ENCODE peak calls at places on chromosomes 1 and 21, in four cellular contexts. P is HS-27A; L is mammary epithelial cell; F is activated CD4-positive, CD25-positive, alpha-beta regulatory T cell. B is an unnamed sample.

GRCh38 chr1:189405419-189405818 is 1072.2 kb downstream of the BRINP3 start:
- DNase-seq in F (no peak), L (no peak), P (no peak), B (no peak)

GRCh38 chr1:1753607-1754005 is 24.7 kb downstream of the NADK start:
- DNase-seq in L (no peak), F (no peak), P (no peak), B (no peak)

GRCh38 chr1:231315887-231316286 is 21.8 kb downstream of the EXOC8 start:
- DNase-seq in P (no peak), F (peak), L (peak), B (peak)

GRCh38 chr1:205488074-205488723 is 16.3 kb upstream of the CDK18 start:
- DNase-seq in P (no peak), F (no peak), L (peak), B (no peak)

GRCh38 chr1:31663622-31664452 is 19.2 kb upstream of the PEF1 start:
- DNase-seq in L (no peak), F (peak), P (no peak), B (peak)

GRCh38 chr1:78840447-78841251 is 165.9 kb downstream of the ADGRL4 start:
- DNase-seq in L (peak), P (peak), F (no peak), B (no peak)

GRCh38 chr1:167714098-167714850 is 7.5 kb upstream of the MPZL1 start:
- DNase-seq in L (peak), P (peak), F (peak), B (peak)

GRCh38 chr1:172638885-172639831 is 19.7 kb upstream of the FASLG start:
- DNase-seq in L (peak), F (peak), P (peak), B (peak)

GRCh38 chr1:204858381-204858821 is 12.3 kb upstream of the NFASC start:
- DNase-seq in L (no peak), P (no peak), F (no peak), B (no peak)

GRCh38 chr1:9985001-9985400 is 12.0 kb upstream of the RBP7 start:
- DNase-seq in L (no peak), P (no peak), F (no peak), B (no peak)

GRCh38 chr21:29215709-29216108 is 83.0 kb upstream of the BACH1 start:
- DNase-seq in L (no peak), P (no peak), F (no peak), B (no peak)

GRCh38 chr1:172909606-172910326 is 141.0 kb downstream of the TNFSF18 start:
- DNase-seq in F (no peak), P (no peak), L (peak), B (no peak)

GRCh38 chr21:29084372-29084771 is 10.9 kb upstream of the CCT8 start:
- DNase-seq in F (no peak), P (no peak), L (no peak), B (no peak)

GRCh38 chr1:26959722-26960624 is at the start of gene KDF1:
- DNase-seq in P (no peak), L (peak), F (peak), B (peak)

GRCh38 chr1:45769261-45769932 is 18.9 kb upstream of the IPP start:
- DNase-seq in F (no peak), P (no peak), L (peak), B (no peak)

GRCh38 chr21:26918318-26919065 is 48.4 kb downstream of the ADAMTS5 start:
- DNase-seq in F (no peak), P (peak), L (no peak), B (no peak)

GRCh38 chr1:75845576-75845975 is 48.9 kb downstream of the MSH4 start:
- DNase-seq in L (no peak), P (no peak), F (no peak), B (no peak)

GRCh38 chr1:42784946-42785693 is at the start of gene TMEM269:
- DNase-seq in F (peak), L (no peak), P (no peak), B (peak)

GRCh38 chr1:203686091-203686632 is 59.5 kb downstream of the ATP2B4 start:
- DNase-seq in L (no peak), P (no peak), F (no peak), B (no peak)

GRCh38 chr1:58618303-58618702 is 41.3 kb upstream of the TACSTD2 start:
- DNase-seq in L (peak), P (peak), F (no peak), B (no peak)

GRCh38 chr1:160739098-160739511 is at the start of gene SLAMF7:
- DNase-seq in F (no peak), L (peak), P (no peak), B (no peak)

GRCh38 chr1:25896266-25896665 is 10.0 kb downstream of the STMN1 start:
- DNase-seq in L (no peak), P (no peak), F (no peak), B (no peak)

GRCh38 chr1:207032528-207033017 is at the start of gene C1orf116:
- DNase-seq in P (no peak), L (peak), F (no peak), B (no peak)

GRCh38 chr1:5965586-5966131 is 26.6 kb downstream of the NPHP4 start:
- DNase-seq in P (no peak), L (no peak), F (no peak), B (no peak)

GRCh38 chr21:46416551-46416950 is 42.1 kb upstream of the DIP2A start:
- DNase-seq in P (no peak), L (no peak), F (no peak), B (no peak)

GRCh38 chr1:31760422-31760900 is 3.7 kb downstream of the ADGRB2 start:
- DNase-seq in L (no peak), F (no peak), P (no peak), B (no peak)

GRCh38 chr1:240190881-240191385 is 99.2 kb downstream of the FMN2 start:
- DNase-seq in P (peak), F (no peak), L (peak), B (no peak)

GRCh38 chr1:98920441-98921110 is 84.1 kb downstream of the PLPPR5 start:
- DNase-seq in P (peak), F (no peak), L (peak), B (no peak)

GRCh38 chr1:34844252-34844634 is 15.3 kb downstream of the SMIM12 start:
- DNase-seq in F (no peak), P (no peak), L (peak), B (no peak)

GRCh38 chr1:85240174-85240601 is 19.3 kb downstream of the C1orf52 start:
- DNase-seq in L (no peak), P (peak), F (no peak), B (no peak)

GRCh38 chr1:33370286-33370685 is 49.4 kb upstream of the A3GALT2 start:
- DNase-seq in F (no peak), L (no peak), P (no peak), B (no peak)

GRCh38 chr1:21355956-21356355 is 65.7 kb upstream of the ECE1 start:
- DNase-seq in F (no peak), L (peak), P (no peak), B (no peak)

GRCh38 chr21:30382201-30382600 is 10.1 kb upstream of the KRTAP13-2 start:
- DNase-seq in L (no peak), F (no peak), P (no peak), B (no peak)

GRCh38 chr1:182197555-182197954 is 136.0 kb upstream of the ZNF648 start:
- DNase-seq in L (no peak), F (no peak), P (no peak), B (no peak)